ENCODE peak calls at places on chromosome 6, in ten cellular contexts. U is glutamatergic neuron, O is Calu3, N is GM12878, W is transverse colon, F is left lung, E is MCF 10A, P is SK-N-SH, I is heart right ventricle, Z is GM23338. J is an unnamed sample.
A peak's percentile ranks its signal among the peaks of the same experiment; 100 is the strongest.

GRCh38 chr6:1597924-1598323 is 11.8 kb upstream of the FOXC1 start:
- DNase-seq in W (no peak), Z (no peak), E (peak; percentile 80), U (no peak), F (no peak), I (no peak), O (no peak), P (no peak), N (no peak), J (no peak)

GRCh38 chr6:75204222-75204958 is 1.5 kb downstream of the COL12A1 start:
- DNase-seq in P (peak; percentile 74), Z (peak; percentile 92), U (peak; percentile 80), N (no peak), O (peak; percentile 80), F (peak; percentile 60), E (peak; percentile 91), I (peak; percentile 86), W (peak; percentile 72), J (peak; percentile 75)

GRCh38 chr6:28978137-28978491 is 27.0 kb downstream of the ZNF311 start:
- DNase-seq in O (no peak), F (no peak), P (no peak), E (no peak), U (no peak), Z (no peak), N (no peak), W (no peak), I (no peak), J (no peak)

GRCh38 chr6:154407440-154407839 is 50.8 kb upstream of the IPCEF1 start:
- DNase-seq in P (no peak), Z (no peak), F (no peak), N (no peak), W (no peak), E (no peak), O (no peak), I (no peak), U (no peak), J (no peak)

GRCh38 chr6:46507426-46507825 is 16.2 kb upstream of the RCAN2 start:
- DNase-seq in W (no peak), I (no peak), O (peak; percentile 20), P (no peak), Z (no peak), N (no peak), F (no peak), E (no peak), U (no peak), J (no peak)

GRCh38 chr6:45423901-45424627 is 46.3 kb upstream of the SUPT3H start:
- DNase-seq in W (peak; percentile 31), Z (peak; percentile 64), O (no peak), N (no peak), E (no peak), P (peak; percentile 16), F (peak; percentile 92), I (peak; percentile 19), U (peak; percentile 58), J (peak; percentile 52)

GRCh38 chr6:30169658-30170614 is 6.6 kb downstream of the TRIM15 start:
- DNase-seq in F (no peak), I (no peak), Z (peak; percentile 83), U (no peak), N (peak; percentile 20), O (peak; percentile 46), E (peak; percentile 63), W (no peak), P (peak; percentile 73), J (peak; percentile 28)

GRCh38 chr6:163291622-163292021 is 122.9 kb upstream of the QKI start:
- DNase-seq in Z (no peak), P (no peak), W (no peak), O (no peak), U (no peak), I (no peak), E (no peak), N (no peak), F (no peak), J (no peak)

GRCh38 chr6:99836471-99836870 is 157.6 kb downstream of the MCHR2 start:
- DNase-seq in F (no peak), U (no peak), I (no peak), P (no peak), O (no peak), W (no peak), E (peak; percentile 75), Z (no peak), N (no peak), J (no peak)

GRCh38 chr6:99838607-99839006 is 155.4 kb downstream of the MCHR2 start:
- DNase-seq in Z (peak; percentile 39), O (no peak), P (no peak), U (no peak), W (no peak), I (no peak), E (no peak), N (no peak), F (no peak), J (no peak)

DNA sequence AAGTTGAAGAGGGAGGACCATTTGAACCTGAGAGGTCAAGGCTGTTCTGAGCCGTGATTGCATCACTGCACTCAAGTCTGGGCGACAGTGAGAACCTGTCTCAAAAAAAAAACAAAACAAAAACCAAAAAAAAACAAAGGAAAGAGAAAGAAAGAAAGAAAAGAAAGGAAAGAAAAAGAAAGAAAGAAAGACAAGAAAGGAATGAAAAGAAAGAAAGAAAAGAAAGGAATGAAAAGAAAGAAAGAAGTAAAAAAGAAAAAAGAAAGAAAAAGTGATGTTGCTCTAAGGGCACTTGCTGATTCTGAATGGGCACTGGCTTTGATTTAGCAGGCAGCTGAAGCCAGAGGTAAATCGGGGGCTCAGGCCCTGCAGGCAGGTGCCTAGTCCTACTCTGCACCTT is 161.0 kb downstream of the MCHR2 start:
- DNase-seq in W (no peak), Z (no peak), E (no peak), N (no peak), I (no peak), F (no peak), P (no peak), O (no peak), U (no peak), J (no peak)
- TF ChIP-seq CTCF in W (no peak), Z (no peak), E (no peak), N (no peak), I (no peak), F (no peak), P (no peak), O (no peak), U (no peak), J (no peak)

GRCh38 chr6:26092443-26092842 is 5.2 kb downstream of the HFE start:
- DNase-seq in N (no peak), U (no peak), E (no peak), W (no peak), I (no peak), F (no peak), Z (no peak), P (no peak), O (no peak), J (no peak)

GRCh38 chr6:26088344-26088743 is 1.1 kb downstream of the HFE start:
- DNase-seq in O (no peak), E (no peak), P (no peak), Z (no peak), W (no peak), I (no peak), U (no peak), F (no peak), N (no peak), J (no peak)

GRCh38 chr6:26089272-26089671 is 2.0 kb downstream of the HFE start:
- DNase-seq in O (no peak), P (no peak), I (peak; percentile 20), U (no peak), F (no peak), W (peak; percentile 24), N (no peak), Z (no peak), E (no peak), J (no peak)

GRCh38 chr6:26086214-26086613 is 1.0 kb upstream of the HFE start:
- DNase-seq in F (no peak), E (no peak), O (no peak), I (no peak), W (no peak), N (no peak), P (no peak), U (no peak), Z (no peak), J (no peak)

DNA sequence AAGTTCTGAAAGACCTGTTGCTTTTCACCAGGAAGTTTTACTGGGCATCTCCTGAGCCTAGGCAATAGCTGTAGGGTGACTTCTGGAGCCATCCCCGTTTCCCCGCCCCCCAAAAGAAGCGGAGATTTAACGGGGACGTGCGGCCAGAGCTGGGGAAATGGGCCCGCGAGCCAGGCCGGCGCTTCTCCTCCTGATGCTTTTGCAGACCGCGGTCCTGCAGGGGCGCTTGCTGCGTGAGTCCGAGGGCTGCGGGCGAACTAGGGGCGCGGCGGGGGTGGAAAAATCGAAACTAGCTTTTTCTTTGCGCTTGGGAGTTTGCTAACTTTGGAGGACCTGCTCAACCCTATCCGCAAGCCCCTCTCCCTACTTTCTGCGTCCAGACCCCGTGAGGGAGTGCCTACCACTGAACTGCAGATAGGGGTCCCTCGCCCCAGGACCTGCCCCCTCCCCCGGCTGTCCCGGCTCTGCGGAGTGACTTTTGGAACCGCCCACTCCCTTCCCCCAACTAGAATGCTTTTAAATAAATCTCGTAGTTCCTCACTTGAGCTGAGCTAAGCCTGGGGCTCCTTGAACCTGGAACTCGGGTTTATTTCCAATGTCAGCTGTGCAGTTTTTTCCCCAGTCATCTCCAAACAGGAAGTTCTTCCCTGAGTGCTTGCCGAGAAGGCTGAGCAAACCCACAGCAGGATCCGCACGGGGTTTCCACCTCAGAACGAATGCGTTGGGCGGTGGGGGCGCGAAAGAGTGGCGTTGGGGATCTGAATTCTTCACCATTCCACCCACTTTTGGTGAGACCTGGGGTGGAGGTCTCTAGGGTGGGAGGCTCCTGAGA is at the start of gene HFE:
- DNase-seq in N (no peak), W (peak; percentile 57), I (peak; percentile 65), F (peak; percentile 87), E (peak; percentile 53), Z (peak; percentile 74), P (no peak), U (no peak), O (peak; percentile 56), J (peak; percentile 38)
- TF ChIP-seq CTCF in N (no peak), W (peak; percentile 5), I (peak; percentile 34), F (no peak), E (no peak), Z (no peak), P (no peak), U (no peak), O (no peak), J (no peak)

GRCh38 chr6:39453236-39453635 is 130.7 kb upstream of the KCNK16 start:
- DNase-seq in U (no peak), Z (no peak), F (no peak), W (no peak), I (no peak), E (peak; percentile 8), N (no peak), P (no peak), O (no peak), J (no peak)

GRCh38 chr6:39452306-39452705 is 129.8 kb upstream of the KCNK16 start:
- DNase-seq in F (no peak), N (no peak), P (no peak), E (peak; percentile 75), W (no peak), U (no peak), I (no peak), Z (no peak), O (no peak), J (no peak)

GRCh38 chr6:39453956-39454524 is 131.5 kb upstream of the KCNK16 start:
- DNase-seq in W (no peak), E (no peak), P (no peak), Z (no peak), U (no peak), O (no peak), I (no peak), N (no peak), F (no peak), J (no peak)

GRCh38 chr6:39452746-39453145 is 130.2 kb upstream of the KCNK16 start:
- DNase-seq in F (no peak), N (no peak), U (no peak), I (no peak), W (no peak), P (no peak), Z (no peak), E (no peak), O (no peak), J (no peak)

DNA sequence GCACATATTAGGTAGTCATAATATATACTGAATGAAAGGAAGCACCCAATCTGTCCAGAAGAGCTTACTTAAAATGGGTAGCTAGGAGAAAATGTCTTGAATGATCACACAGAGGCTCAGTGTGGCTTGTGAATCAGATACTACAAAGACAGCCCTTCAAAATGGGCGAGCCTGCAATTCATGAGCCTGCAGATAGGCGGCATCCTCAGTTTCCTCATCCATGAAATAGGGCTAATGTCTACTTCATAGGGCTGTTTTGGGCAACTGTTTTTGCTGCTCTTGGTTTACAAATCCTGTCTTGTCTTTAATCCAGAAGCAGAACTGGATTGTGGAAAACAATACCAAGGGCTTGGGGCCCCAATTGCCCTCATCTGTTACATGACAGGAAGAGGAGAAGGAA is 129.3 kb upstream of the KCNK16 start:
- DNase-seq in P (no peak), N (no peak), Z (peak; percentile 42), U (no peak), W (no peak), F (no peak), I (no peak), E (peak; percentile 45), O (no peak), J (no peak)
- TF ChIP-seq CTCF in P (peak; percentile 39), N (peak; percentile 40), Z (peak; percentile 83), U (peak; percentile 56), W (no peak), F (no peak), I (no peak), E (peak; percentile 34), O (peak; percentile 32), J (peak; percentile 69)

GRCh38 chr6:123965894-123966293 is 162.2 kb downstream of the NKAIN2 start:
- DNase-seq in U (no peak), W (no peak), N (no peak), Z (peak; percentile 88), O (peak; percentile 6), I (peak; percentile 8), P (peak; percentile 1), F (no peak), E (peak; percentile 48), J (peak; percentile 53)
- TF ChIP-seq CTCF in U (peak; percentile 41), W (no peak), N (peak; percentile 49), Z (peak; percentile 72), O (no peak), I (peak; percentile 52), P (peak; percentile 35), F (no peak), E (peak; percentile 27), J (peak; percentile 65)

J was measured in endothelial cell.